ENCODE peak calls at places on chromosomes 3 and 15, in four cellular contexts. One of them, this sample, is unnamed. For H3K4me1, the result is how much of the 10 kb centered on the place peaks cover.

GRCh38 chr15:59232476-59232875 is 25.8 kb downstream of the LDHAL6B start:
- DNase-seq in K562: no peak
- DNase-seq in HepG2: no peak
- DNase-seq in H1: no peak
- DNase-seq in this sample: no peak

GRCh38 chr15:52261498-52262242 is 33.9 kb downstream of the MYO5C start:
- DNase-seq in K562: no peak
- DNase-seq in HepG2: no peak
- DNase-seq in H1: peak
- DNase-seq in this sample: peak

GRCh38 chr3:78096488-78097255 is 1056.8 kb downstream of the ROBO2 start:
- DNase-seq in K562: no peak
- DNase-seq in HepG2: no peak
- DNase-seq in H1: no peak
- DNase-seq in this sample: no peak

GRCh38 chr3:65820600-65820999 is 218.1 kb downstream of the MAGI1 start:
- DNase-seq in K562: no peak
- DNase-seq in HepG2: no peak
- DNase-seq in H1: no peak
- DNase-seq in this sample: peak

GRCh38 chr3:196739671-196740475 is at the start of gene PAK2:
- DNase-seq in K562: peak
- DNase-seq in HepG2: peak
- DNase-seq in H1: peak
- DNase-seq in this sample: peak

GRCh38 chr3:40186508-40186907 is 123.0 kb upstream of the EIF1B start:
- DNase-seq in K562: no peak
- DNase-seq in HepG2: no peak
- DNase-seq in H1: no peak
- DNase-seq in this sample: no peak

GRCh38 chr3:94401466-94401865 is 338.6 kb downstream of the NSUN3 start:
- DNase-seq in K562: no peak
- DNase-seq in HepG2: no peak
- DNase-seq in H1: no peak
- DNase-seq in this sample: no peak

GRCh38 chr3:24336101-24336500 is 158.5 kb downstream of the THRB start:
- DNase-seq in K562: no peak
- DNase-seq in HepG2: no peak
- DNase-seq in H1: no peak
- DNase-seq in this sample: no peak

GRCh38 chr15:98567951-98568350 is 80.4 kb upstream of the IGF1R start:
- DNase-seq in K562: no peak
- DNase-seq in HepG2: no peak
- DNase-seq in H1: no peak
- DNase-seq in this sample: no peak

GRCh38 chr3:12445523-12446240 is 38.6 kb upstream of the TSEN2 start:
- DNase-seq in K562: no peak
- DNase-seq in HepG2: no peak
- DNase-seq in H1: no peak
- DNase-seq in this sample: no peak

GRCh38 chr3:73813291-73813977 is 188.7 kb upstream of the PDZRN3 start:
- DNase-seq in K562: no peak
- DNase-seq in HepG2: no peak
- DNase-seq in H1: no peak
- DNase-seq in this sample: no peak

GRCh38 chr3:195286115-195286872 is 15.3 kb upstream of the XXYLT1 start:
- DNase-seq in K562: no peak
- DNase-seq in HepG2: no peak
- DNase-seq in H1: no peak
- DNase-seq in this sample: no peak

GRCh38 chr3:59919581-59919980 is 869.8 kb upstream of the CFAP20DC start:
- DNase-seq in K562: no peak
- DNase-seq in HepG2: no peak
- DNase-seq in H1: no peak
- DNase-seq in this sample: no peak

GRCh38 chr3:187828571-187829452 is 83.5 kb upstream of the BCL6 start:
- DNase-seq in K562: no peak
- DNase-seq in HepG2: peak
- DNase-seq in H1: no peak
- DNase-seq in this sample: no peak

GRCh38 chr3:87335931-87336330 is 59.5 kb upstream of the POU1F1 start:
- DNase-seq in K562: no peak
- DNase-seq in HepG2: no peak
- DNase-seq in H1: no peak
- DNase-seq in this sample: no peak

GRCh38 chr15:97976129-97976528 is 15.6 kb downstream of the ARRDC4 start:
- DNase-seq in K562: no peak
- DNase-seq in HepG2: no peak
- DNase-seq in H1: no peak
- DNase-seq in this sample: no peak

GRCh38 chr3:143307613-143308183 is 188.1 kb downstream of the CHST2 start:
- DNase-seq in K562: peak
- DNase-seq in HepG2: no peak
- DNase-seq in H1: no peak
- DNase-seq in this sample: no peak

GRCh38 chr3:140822381-140823047 is 119.1 kb upstream of the SLC25A36 start:
- DNase-seq in K562: no peak
- DNase-seq in HepG2: peak
- DNase-seq in H1: no peak
- DNase-seq in this sample: peak

GRCh38 chr15:57827021-57827420 is 120.5 kb downstream of the POLR2M start:
- DNase-seq in K562: no peak
- DNase-seq in HepG2: no peak
- DNase-seq in H1: no peak
- DNase-seq in this sample: no peak

GRCh38 chr3:99579246-99579645 is 59.1 kb upstream of the COL8A1 start:
- DNase-seq in K562: no peak
- DNase-seq in HepG2: peak
- DNase-seq in H1: no peak
- DNase-seq in this sample: no peak

GRCh38 chr3:151382671-151383070 is 1.9 kb downstream of the P2RY12 start:
- DNase-seq in K562: no peak
- DNase-seq in HepG2: no peak
- DNase-seq in H1: no peak
- DNase-seq in this sample: no peak

GRCh38 chr3:171326717-171327440 is 133.3 kb downstream of the TNIK start:
- DNase-seq in K562: no peak
- DNase-seq in HepG2: no peak
- DNase-seq in H1: no peak
- DNase-seq in this sample: no peak

GRCh38 chr3:43689766-43690399 is 855 bp upstream of the ABHD5 start:
- DNase-seq in K562: no peak
- DNase-seq in HepG2: no peak
- DNase-seq in H1: no peak
- DNase-seq in this sample: no peak

GRCh38 chr15:44101286-44101685 is 93.8 kb downstream of the FRMD5 start:
- DNase-seq in K562: no peak
- DNase-seq in HepG2: no peak
- DNase-seq in H1: no peak
- DNase-seq in this sample: no peak

GRCh38 chr3:165837058-165837525 is at the start of gene BCHE:
- DNase-seq in K562: no peak
- DNase-seq in HepG2: no peak
- DNase-seq in H1: no peak
- DNase-seq in this sample: peak

GRCh38 chr15:64305261-64305660 is 50.7 kb downstream of the CSNK1G1 start:
- DNase-seq in K562: no peak
- DNase-seq in HepG2: no peak
- DNase-seq in H1: no peak
- DNase-seq in this sample: peak

GRCh38 chr3:177318559-177318958 is 121.3 kb upstream of the TBL1XR1 start:
- DNase-seq in K562: no peak
- DNase-seq in HepG2: no peak
- DNase-seq in H1: no peak
- DNase-seq in this sample: no peak

GRCh38 chr3:136023264-136023978 is 57.9 kb downstream of the PPP2R3A start:
- DNase-seq in K562: no peak
- DNase-seq in HepG2: no peak
- DNase-seq in H1: no peak
- DNase-seq in this sample: no peak

GRCh38 chr15:65525622-65526021 is 4.6 kb upstream of the HACD3 start:
- DNase-seq in K562: no peak
- DNase-seq in HepG2: no peak
- DNase-seq in H1: no peak
- DNase-seq in this sample: no peak

GRCh38 chr3:186049001-186049400 is 59.9 kb downstream of the ETV5 start:
- DNase-seq in K562: no peak
- DNase-seq in HepG2: no peak
- DNase-seq in H1: no peak
- DNase-seq in this sample: no peak

GRCh38 chr15:58314593-58315216 is 117.1 kb upstream of the LIPC start:
- DNase-seq in K562: no peak
- DNase-seq in HepG2: no peak
- DNase-seq in H1: no peak
- DNase-seq in this sample: no peak

GRCh38 chr3:46504780-46505179 is 7.0 kb downstream of the RTP3 start:
- DNase-seq in K562: no peak
- DNase-seq in HepG2: no peak
- DNase-seq in H1: no peak
- DNase-seq in this sample: no peak

GRCh38 chr3:156722219-156722618 is 47.8 kb downstream of the TIPARP start:
- DNase-seq in K562: no peak
- DNase-seq in HepG2: no peak
- DNase-seq in H1: no peak
- DNase-seq in this sample: no peak

GRCh38 chr3:134328846-134329245 is 45.4 kb downstream of the AMOTL2 start:
- DNase-seq in K562: no peak
- DNase-seq in HepG2: no peak
- DNase-seq in H1: no peak
- DNase-seq in this sample: no peak
- H3K4me1 ChIP-seq in K562: under half
- H3K4me1 ChIP-seq in HepG2: half or more
- H3K4me1 ChIP-seq in H1: under half
- H3K4me1 ChIP-seq in this sample: half or more

DNA sequence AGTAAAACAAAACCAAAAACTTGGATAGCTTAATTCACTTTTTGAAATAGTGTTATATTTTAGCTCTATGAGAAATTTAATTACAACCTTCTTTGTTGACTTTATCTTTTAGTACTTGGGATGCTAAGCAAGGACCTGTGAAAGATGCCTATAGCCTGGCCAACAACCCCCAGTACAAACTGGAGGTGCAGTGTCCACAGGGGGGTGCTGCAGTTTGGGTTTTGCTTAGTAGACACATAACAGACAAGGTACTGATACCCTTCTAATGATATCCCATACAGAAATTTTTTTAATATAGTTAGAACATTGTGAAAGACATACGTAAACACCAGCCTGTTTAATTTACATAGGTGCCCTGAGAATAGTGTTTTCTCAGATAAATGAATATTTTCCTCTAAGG is 35.3 kb downstream of the CAPN7 start:
- DNase-seq in K562: peak
- DNase-seq in HepG2: no peak
- DNase-seq in H1: no peak
- DNase-seq in this sample: peak
- TF ChIP-seq CREB1 in K562: no peak
- TF ChIP-seq CREB1 in HepG2: no peak
- TF ChIP-seq CREB1 in H1: no peak
- TF ChIP-seq CREB1 in this sample: no peak

DNA sequence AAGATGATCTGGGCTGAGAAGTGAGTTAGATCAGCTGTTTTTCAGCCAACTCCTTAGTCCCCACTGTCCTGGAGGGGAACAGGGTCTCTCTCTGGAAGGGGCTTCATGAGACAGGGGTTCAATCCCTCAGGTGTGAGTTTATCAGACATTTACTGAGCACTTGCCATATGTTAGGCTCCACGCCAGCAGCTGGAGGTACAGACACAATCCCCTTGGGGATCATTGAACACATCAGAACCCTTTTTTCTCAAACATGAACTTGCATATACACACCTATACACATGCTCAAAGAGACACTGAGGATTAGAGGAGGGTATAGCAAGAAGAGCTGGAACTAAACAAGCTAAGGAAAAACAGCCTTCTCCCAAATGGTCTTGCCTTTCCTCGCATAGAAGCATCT is 5.5 kb upstream of the BMF start:
- DNase-seq in K562: no peak
- DNase-seq in HepG2: no peak
- DNase-seq in H1: no peak
- DNase-seq in this sample: no peak
- H3K4me2 ChIP-seq in K562: no peak
- H3K4me2 ChIP-seq in HepG2: no peak
- H3K4me2 ChIP-seq in H1: no peak
- H3K4me2 ChIP-seq in this sample: no peak

GRCh38 chr3:174783502-174783901 is 75.6 kb upstream of the NAALADL2 start:
- DNase-seq in K562: no peak
- DNase-seq in HepG2: no peak
- DNase-seq in H1: no peak
- DNase-seq in this sample: no peak
- H3K4me1 ChIP-seq in K562: under half
- H3K4me1 ChIP-seq in HepG2: under half
- H3K4me1 ChIP-seq in H1: under half
- H3K4me1 ChIP-seq in this sample: under half

This sample was measured in GM23338.